ENCODE peak calls at places on chromosome 9, in seven cellular contexts. One of them, this sample, is unnamed. For H3K9me3, the result is how much of the 10 kb centered on the place peaks cover.

GRCh38 chr9:98317134-98317857 is 61.8 kb upstream of the TBC1D2 start:
- DNase-seq in small intestine: no peak
- DNase-seq in heart left ventricle: no peak
- DNase-seq in right atrium auricular region: no peak
- DNase-seq in adrenal gland: no peak
- DNase-seq in mammary epithelial cell: no peak
- DNase-seq in spleen: no peak
- DNase-seq in this sample: no peak

GRCh38 chr9:35714123-35714522 is 17.9 kb downstream of the TLN1 start:
- DNase-seq in small intestine: no peak
- DNase-seq in heart left ventricle: no peak
- DNase-seq in right atrium auricular region: no peak
- DNase-seq in adrenal gland: no peak
- DNase-seq in mammary epithelial cell: no peak
- DNase-seq in spleen: no peak
- DNase-seq in this sample: no peak

GRCh38 chr9:128419061-128419925 is 1.4 kb upstream of the CERCAM start:
- DNase-seq in small intestine: no peak
- DNase-seq in heart left ventricle: no peak
- DNase-seq in right atrium auricular region: no peak
- DNase-seq in adrenal gland: peak
- DNase-seq in mammary epithelial cell: no peak
- DNase-seq in spleen: no peak
- DNase-seq in this sample: peak

GRCh38 chr9:3931058-3931457 is 368.8 kb downstream of the GLIS3 start:
- DNase-seq in small intestine: peak
- DNase-seq in heart left ventricle: no peak
- DNase-seq in right atrium auricular region: no peak
- DNase-seq in adrenal gland: no peak
- DNase-seq in mammary epithelial cell: no peak
- DNase-seq in spleen: no peak
- DNase-seq in this sample: no peak

GRCh38 chr9:124541824-124542223 is 34.6 kb upstream of the NR5A1 start:
- DNase-seq in small intestine: no peak
- DNase-seq in heart left ventricle: no peak
- DNase-seq in right atrium auricular region: no peak
- DNase-seq in adrenal gland: no peak
- DNase-seq in mammary epithelial cell: no peak
- DNase-seq in spleen: no peak
- DNase-seq in this sample: no peak

GRCh38 chr9:112341741-112342140 is 8.3 kb upstream of the PTBP3 start:
- DNase-seq in small intestine: no peak
- DNase-seq in heart left ventricle: no peak
- DNase-seq in right atrium auricular region: no peak
- DNase-seq in adrenal gland: no peak
- DNase-seq in mammary epithelial cell: peak
- DNase-seq in spleen: no peak
- DNase-seq in this sample: no peak

GRCh38 chr9:123739902-123740301 is 190.0 kb downstream of the DENND1A start:
- DNase-seq in small intestine: no peak
- DNase-seq in heart left ventricle: no peak
- DNase-seq in right atrium auricular region: no peak
- DNase-seq in adrenal gland: no peak
- DNase-seq in mammary epithelial cell: no peak
- DNase-seq in spleen: no peak
- DNase-seq in this sample: no peak

GRCh38 chr9:102985162-102985900 is 9.8 kb upstream of the CYLC2 start:
- DNase-seq in small intestine: no peak
- DNase-seq in heart left ventricle: no peak
- DNase-seq in right atrium auricular region: no peak
- DNase-seq in adrenal gland: no peak
- DNase-seq in mammary epithelial cell: no peak
- DNase-seq in spleen: no peak
- DNase-seq in this sample: no peak

GRCh38 chr9:130860458-130861316 is 25.6 kb downstream of the ABL1 start:
- DNase-seq in small intestine: peak
- DNase-seq in heart left ventricle: peak
- DNase-seq in right atrium auricular region: peak
- DNase-seq in adrenal gland: peak
- DNase-seq in mammary epithelial cell: no peak
- DNase-seq in spleen: peak
- DNase-seq in this sample: peak

GRCh38 chr9:127583605-127584053 is 28.4 kb upstream of the STXBP1 start:
- DNase-seq in small intestine: no peak
- DNase-seq in heart left ventricle: no peak
- DNase-seq in right atrium auricular region: no peak
- DNase-seq in adrenal gland: no peak
- DNase-seq in mammary epithelial cell: peak
- DNase-seq in spleen: no peak
- DNase-seq in this sample: no peak

GRCh38 chr9:12424243-12424642 is 268.9 kb upstream of the TYRP1 start:
- DNase-seq in small intestine: no peak
- DNase-seq in heart left ventricle: no peak
- DNase-seq in right atrium auricular region: no peak
- DNase-seq in adrenal gland: no peak
- DNase-seq in mammary epithelial cell: no peak
- DNase-seq in spleen: no peak
- DNase-seq in this sample: no peak

GRCh38 chr9:259405-260404 is 45.0 kb downstream of the DOCK8 start:
- DNase-seq in small intestine: no peak
- DNase-seq in heart left ventricle: no peak
- DNase-seq in right atrium auricular region: no peak
- DNase-seq in adrenal gland: no peak
- DNase-seq in mammary epithelial cell: no peak
- DNase-seq in spleen: no peak
- DNase-seq in this sample: no peak

GRCh38 chr9:132412089-132412488 is 2.1 kb downstream of the CFAP77 start:
- DNase-seq in small intestine: no peak
- DNase-seq in heart left ventricle: no peak
- DNase-seq in right atrium auricular region: no peak
- DNase-seq in adrenal gland: no peak
- DNase-seq in mammary epithelial cell: peak
- DNase-seq in spleen: no peak
- DNase-seq in this sample: no peak

GRCh38 chr9:128335914-128336313 is 4.4 kb upstream of the SLC27A4 start:
- DNase-seq in small intestine: no peak
- DNase-seq in heart left ventricle: no peak
- DNase-seq in right atrium auricular region: no peak
- DNase-seq in adrenal gland: no peak
- DNase-seq in mammary epithelial cell: no peak
- DNase-seq in spleen: no peak
- DNase-seq in this sample: no peak

GRCh38 chr9:4327504-4328191 is 27.8 kb upstream of the GLIS3 start:
- DNase-seq in small intestine: no peak
- DNase-seq in heart left ventricle: no peak
- DNase-seq in right atrium auricular region: no peak
- DNase-seq in adrenal gland: no peak
- DNase-seq in mammary epithelial cell: peak
- DNase-seq in spleen: no peak
- DNase-seq in this sample: no peak

GRCh38 chr9:16653491-16654407 is 216.7 kb downstream of the BNC2 start:
- DNase-seq in small intestine: no peak
- DNase-seq in heart left ventricle: no peak
- DNase-seq in right atrium auricular region: peak
- DNase-seq in adrenal gland: peak
- DNase-seq in mammary epithelial cell: no peak
- DNase-seq in spleen: no peak
- DNase-seq in this sample: peak

GRCh38 chr9:91720746-91721705 is 229.0 kb downstream of the ROR2 start:
- DNase-seq in small intestine: no peak
- DNase-seq in heart left ventricle: no peak
- DNase-seq in right atrium auricular region: no peak
- DNase-seq in adrenal gland: no peak
- DNase-seq in mammary epithelial cell: no peak
- DNase-seq in spleen: no peak
- DNase-seq in this sample: no peak

GRCh38 chr9:82757921-82758320 is 305.0 kb downstream of the RASEF start:
- DNase-seq in small intestine: no peak
- DNase-seq in heart left ventricle: no peak
- DNase-seq in right atrium auricular region: no peak
- DNase-seq in adrenal gland: no peak
- DNase-seq in mammary epithelial cell: no peak
- DNase-seq in spleen: no peak
- DNase-seq in this sample: no peak

GRCh38 chr9:95494022-95494415 is 22.8 kb downstream of the PTCH1 start:
- DNase-seq in small intestine: no peak
- DNase-seq in heart left ventricle: no peak
- DNase-seq in right atrium auricular region: no peak
- DNase-seq in adrenal gland: no peak
- DNase-seq in mammary epithelial cell: no peak
- DNase-seq in spleen: peak
- DNase-seq in this sample: no peak

GRCh38 chr9:36146666-36147065 is 10.1 kb downstream of the GLIPR2 start:
- DNase-seq in small intestine: no peak
- DNase-seq in heart left ventricle: no peak
- DNase-seq in right atrium auricular region: no peak
- DNase-seq in adrenal gland: no peak
- DNase-seq in mammary epithelial cell: no peak
- DNase-seq in spleen: peak
- DNase-seq in this sample: no peak

GRCh38 chr9:78017294-78017693 is 14.3 kb downstream of the GNAQ start:
- DNase-seq in small intestine: no peak
- DNase-seq in heart left ventricle: no peak
- DNase-seq in right atrium auricular region: no peak
- DNase-seq in adrenal gland: no peak
- DNase-seq in mammary epithelial cell: no peak
- DNase-seq in spleen: no peak
- DNase-seq in this sample: no peak

GRCh38 chr9:132168347-132168746 is 6.5 kb downstream of the NTNG2 start:
- DNase-seq in small intestine: no peak
- DNase-seq in heart left ventricle: peak
- DNase-seq in right atrium auricular region: peak
- DNase-seq in adrenal gland: no peak
- DNase-seq in mammary epithelial cell: peak
- DNase-seq in spleen: no peak
- DNase-seq in this sample: peak

GRCh38 chr9:124384210-124384609 is 31.0 kb downstream of the PSMB7 start:
- DNase-seq in small intestine: no peak
- DNase-seq in heart left ventricle: no peak
- DNase-seq in right atrium auricular region: no peak
- DNase-seq in adrenal gland: no peak
- DNase-seq in mammary epithelial cell: no peak
- DNase-seq in spleen: no peak
- DNase-seq in this sample: no peak

GRCh38 chr9:5712651-5713360 is 83.9 kb downstream of the RIC1 start:
- DNase-seq in small intestine: peak
- DNase-seq in heart left ventricle: no peak
- DNase-seq in right atrium auricular region: no peak
- DNase-seq in adrenal gland: no peak
- DNase-seq in mammary epithelial cell: no peak
- DNase-seq in spleen: no peak
- DNase-seq in this sample: no peak
- H3K9me3 ChIP-seq in small intestine: under half
- H3K9me3 ChIP-seq in heart left ventricle: under half
- H3K9me3 ChIP-seq in right atrium auricular region: under half
- H3K9me3 ChIP-seq in adrenal gland: under half
- H3K9me3 ChIP-seq in mammary epithelial cell: under half
- H3K9me3 ChIP-seq in spleen: under half
- H3K9me3 ChIP-seq in this sample: under half

DNA sequence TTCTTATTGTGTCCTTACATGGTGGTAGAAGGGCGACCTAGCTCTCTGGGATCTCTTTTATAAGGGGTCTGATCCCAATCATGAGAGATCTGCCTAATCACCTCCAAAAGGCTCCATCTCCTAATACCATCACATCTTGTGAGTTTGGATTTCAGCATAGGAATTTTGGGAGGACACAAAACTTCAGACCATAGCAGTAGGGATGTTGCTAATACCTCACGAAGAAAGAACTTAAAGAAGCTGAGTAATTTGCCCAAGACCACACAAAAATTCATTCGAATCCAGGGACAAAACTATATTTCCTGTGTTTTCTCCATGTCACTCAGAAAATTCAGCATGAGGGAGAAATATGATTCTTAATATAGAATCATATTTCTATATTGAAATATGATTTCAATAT is 32.7 kb downstream of the MTAP start:
- DNase-seq in small intestine: no peak
- DNase-seq in heart left ventricle: no peak
- DNase-seq in right atrium auricular region: no peak
- DNase-seq in adrenal gland: no peak
- DNase-seq in mammary epithelial cell: no peak
- DNase-seq in spleen: no peak
- DNase-seq in this sample: no peak
- H3K9me3 ChIP-seq in small intestine: under half
- H3K9me3 ChIP-seq in heart left ventricle: under half
- H3K9me3 ChIP-seq in right atrium auricular region: under half
- H3K9me3 ChIP-seq in adrenal gland: under half
- H3K9me3 ChIP-seq in mammary epithelial cell: under half
- H3K9me3 ChIP-seq in spleen: under half
- H3K9me3 ChIP-seq in this sample: under half

DNA sequence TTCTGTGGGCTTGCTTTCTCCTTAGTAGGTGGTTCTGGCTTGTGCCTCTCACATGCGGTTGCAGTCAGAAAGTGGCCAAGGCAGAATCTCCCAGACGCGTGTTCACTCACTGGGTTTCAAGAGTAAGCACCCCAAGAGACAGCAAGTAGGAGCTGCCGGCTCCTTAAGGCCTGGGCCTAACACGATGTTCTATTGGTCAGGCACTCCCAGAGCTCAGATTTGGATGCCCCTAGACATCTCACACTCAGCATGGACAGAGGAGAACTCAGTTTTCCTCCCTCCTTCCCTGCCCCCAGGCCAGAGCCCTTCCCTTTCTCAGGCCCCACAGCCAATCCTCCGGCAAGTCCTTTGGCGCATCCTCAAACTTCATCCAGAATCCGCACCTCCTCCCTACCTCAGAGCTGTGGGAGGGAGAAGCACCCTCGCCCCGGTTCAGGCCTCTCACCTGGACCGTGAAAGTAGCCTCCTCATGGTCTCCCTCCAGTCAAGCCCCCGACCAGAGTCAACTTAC is 6.5 kb upstream of the CARD19 start:
- DNase-seq in small intestine: no peak
- DNase-seq in heart left ventricle: no peak
- DNase-seq in right atrium auricular region: peak
- DNase-seq in adrenal gland: no peak
- DNase-seq in mammary epithelial cell: no peak
- DNase-seq in spleen: peak
- DNase-seq in this sample: no peak
- H3K9me3 ChIP-seq in small intestine: under half
- H3K9me3 ChIP-seq in heart left ventricle: under half
- H3K9me3 ChIP-seq in right atrium auricular region: under half
- H3K9me3 ChIP-seq in adrenal gland: under half
- H3K9me3 ChIP-seq in mammary epithelial cell: under half
- H3K9me3 ChIP-seq in spleen: under half
- H3K9me3 ChIP-seq in this sample: under half

GRCh38 chr9:136508729-136509500 is 26.1 kb upstream of the SEC16A start:
- DNase-seq in small intestine: no peak
- DNase-seq in heart left ventricle: no peak
- DNase-seq in right atrium auricular region: no peak
- DNase-seq in adrenal gland: no peak
- DNase-seq in mammary epithelial cell: no peak
- DNase-seq in spleen: no peak
- DNase-seq in this sample: no peak
- H3K9me3 ChIP-seq in small intestine: under half
- H3K9me3 ChIP-seq in heart left ventricle: under half
- H3K9me3 ChIP-seq in right atrium auricular region: under half
- H3K9me3 ChIP-seq in adrenal gland: under half
- H3K9me3 ChIP-seq in mammary epithelial cell: under half
- H3K9me3 ChIP-seq in spleen: under half
- H3K9me3 ChIP-seq in this sample: under half

GRCh38 chr9:122420315-122420714 is 49.5 kb downstream of the PTGS1 start:
- DNase-seq in small intestine: no peak
- DNase-seq in heart left ventricle: no peak
- DNase-seq in right atrium auricular region: no peak
- DNase-seq in adrenal gland: no peak
- DNase-seq in mammary epithelial cell: no peak
- DNase-seq in spleen: no peak
- DNase-seq in this sample: no peak
- H3K9me3 ChIP-seq in small intestine: under half
- H3K9me3 ChIP-seq in heart left ventricle: under half
- H3K9me3 ChIP-seq in right atrium auricular region: under half
- H3K9me3 ChIP-seq in adrenal gland: under half
- H3K9me3 ChIP-seq in mammary epithelial cell: under half
- H3K9me3 ChIP-seq in spleen: under half
- H3K9me3 ChIP-seq in this sample: under half